ENCODE peak calls at places on chromosomes 1 and 21, in four cellular contexts. Y is lower lobe of right lung, M is kidney, N is mucosa of descending colon. L is an unnamed sample.

GRCh38 chr1:187051618-187052232 is 223.0 kb downstream of the PLA2G4A start:
- DNase-seq in N (peak; percentile 7), Y (no peak), M (no peak), L (no peak)

GRCh38 chr21:44285547-44285992 is at the start of gene AIRE:
- DNase-seq in N (no peak), M (peak; percentile 83), Y (no peak), L (no peak)

GRCh38 chr1:66237722-66238479 is 296.1 kb upstream of the SGIP1 start:
- DNase-seq in Y (no peak), N (no peak), M (no peak), L (no peak)

GRCh38 chr21:44450999-44451398 is 4.3 kb upstream of the LRRC3 start:
- DNase-seq in Y (no peak), M (peak; percentile 54), N (no peak), L (no peak)

GRCh38 chr21:38911523-38912354 is 106.0 kb downstream of the ETS2 start:
- DNase-seq in N (no peak), Y (no peak), M (no peak), L (no peak)

GRCh38 chr1:68623700-68624099 is 126.8 kb upstream of the DEPDC1 start:
- DNase-seq in M (no peak), N (no peak), Y (no peak), L (no peak)

GRCh38 chr1:90821793-90822359 is 104.8 kb upstream of the BARHL2 start:
- DNase-seq in N (no peak), M (no peak), Y (no peak), L (no peak)

GRCh38 chr21:31526040-31526439 is 133.5 kb upstream of the SOD1 start:
- DNase-seq in M (no peak), N (no peak), Y (no peak), L (no peak)

GRCh38 chr1:114286179-114286578 is 132.5 kb upstream of the SYT6 start:
- DNase-seq in Y (no peak), M (no peak), N (no peak), L (no peak)

GRCh38 chr1:238485906-238486219 is 595.1 kb upstream of the ZP4 start:
- DNase-seq in N (no peak), M (peak; percentile 21), Y (no peak), L (no peak)

GRCh38 chr1:224500802-224501201 is 66.2 kb upstream of the WDR26 start:
- DNase-seq in N (no peak), Y (no peak), M (no peak), L (no peak)

GRCh38 chr21:35940074-35940927 is 120.0 kb downstream of the SETD4 start:
- DNase-seq in Y (no peak), N (peak; percentile 57), M (no peak), L (no peak)

GRCh38 chr1:161727343-161727924 is 6.1 kb downstream of the FCRLB start:
- DNase-seq in N (peak; percentile 21), Y (no peak), M (no peak), L (no peak)

GRCh38 chr1:6638226-6638625 is 13.6 kb downstream of the THAP3 start:
- DNase-seq in M (peak; percentile 87), N (peak; percentile 46), Y (peak; percentile 62), L (no peak)

GRCh38 chr1:150572918-150573647 is 6.3 kb downstream of the MCL1 start:
- DNase-seq in Y (no peak), M (no peak), N (no peak), L (no peak)
- H3K4me3 ChIP-seq in Y (peak overlapping the region; percentile 96), M (peak overlapping the region; percentile 26), N (no peak overlapping the region), L (peak overlapping the region; percentile 88)

GRCh38 chr1:54378157-54378883 is 27.9 kb downstream of the SSBP3 start:
- DNase-seq in N (no peak), M (no peak), Y (no peak), L (no peak)

GRCh38 chr1:54375331-54376084 is 30.7 kb downstream of the SSBP3 start:
- DNase-seq in M (no peak), Y (no peak), N (no peak), L (no peak)

GRCh38 chr1:54374766-54375165 is 31.4 kb downstream of the SSBP3 start:
- DNase-seq in N (no peak), Y (no peak), M (no peak), L (no peak)

GRCh38 chr1:54377040-54377691 is 29.0 kb downstream of the SSBP3 start:
- DNase-seq in N (no peak), Y (no peak), M (no peak), L (peak; percentile 53)

DNA sequence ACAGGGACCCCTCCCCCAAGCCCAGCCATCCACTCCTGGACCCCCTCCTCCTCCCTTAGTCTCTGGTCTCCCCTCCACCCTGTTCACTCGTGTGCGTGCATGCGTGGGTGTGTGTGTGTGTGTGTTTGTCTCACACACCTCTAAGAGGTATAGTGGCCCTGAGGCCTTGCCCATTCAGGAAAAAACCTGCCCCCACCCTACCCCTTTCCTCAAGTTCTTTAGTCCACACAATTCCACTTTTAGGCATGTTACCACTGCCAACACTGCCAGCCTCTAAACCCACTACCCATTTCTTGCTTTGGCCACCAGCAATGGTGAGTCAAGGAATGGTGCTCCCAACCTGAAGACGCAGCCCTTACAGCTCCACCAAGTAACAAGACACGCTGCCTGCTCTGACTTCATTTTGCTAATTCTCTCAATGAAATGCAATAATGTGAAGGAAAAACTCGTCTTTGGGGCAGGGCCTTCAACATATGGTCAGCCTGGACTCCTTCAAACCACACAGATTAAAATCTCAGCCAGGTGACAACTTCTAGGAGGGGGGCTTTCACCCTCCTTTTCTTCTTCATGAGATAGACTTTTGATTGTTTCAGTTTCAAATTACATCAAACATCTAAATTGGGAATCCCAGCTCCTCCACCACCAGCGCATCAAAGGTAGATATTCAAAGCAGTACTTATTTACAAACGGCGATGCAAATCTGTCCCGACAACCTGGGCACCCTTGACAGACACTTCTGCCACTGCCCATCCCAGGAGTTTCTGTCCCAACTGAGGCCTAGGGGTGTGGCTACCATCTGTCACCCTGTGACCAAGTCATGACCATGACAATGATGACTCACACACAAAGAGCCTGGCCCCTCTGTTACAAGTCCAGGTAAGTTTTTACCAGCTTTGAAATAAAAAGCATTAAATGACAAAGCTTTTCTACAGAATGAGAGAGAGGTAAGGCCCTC is 29.8 kb downstream of the SSBP3 start:
- DNase-seq in M (no peak), Y (no peak), N (peak; percentile 41), L (no peak)
- H3K4me1 ChIP-seq in M (peaks cover 41% of the 10 kb centered on the region), Y (peaks cover 58% of the 10 kb centered on the region), N (peaks cover 23% of the 10 kb centered on the region), L (peaks cover 47% of the 10 kb centered on the region)

GRCh38 chr1:111988377-111988742 is 1.1 kb downstream of the KCND3 start:
- DNase-seq in N (no peak), Y (no peak), M (no peak), L (no peak)
- H3K4me3 ChIP-seq in N (no peak overlapping the region), Y (peak overlapping the region; percentile 59), M (no peak overlapping the region), L (peak overlapping the region; percentile 58)

DNA sequence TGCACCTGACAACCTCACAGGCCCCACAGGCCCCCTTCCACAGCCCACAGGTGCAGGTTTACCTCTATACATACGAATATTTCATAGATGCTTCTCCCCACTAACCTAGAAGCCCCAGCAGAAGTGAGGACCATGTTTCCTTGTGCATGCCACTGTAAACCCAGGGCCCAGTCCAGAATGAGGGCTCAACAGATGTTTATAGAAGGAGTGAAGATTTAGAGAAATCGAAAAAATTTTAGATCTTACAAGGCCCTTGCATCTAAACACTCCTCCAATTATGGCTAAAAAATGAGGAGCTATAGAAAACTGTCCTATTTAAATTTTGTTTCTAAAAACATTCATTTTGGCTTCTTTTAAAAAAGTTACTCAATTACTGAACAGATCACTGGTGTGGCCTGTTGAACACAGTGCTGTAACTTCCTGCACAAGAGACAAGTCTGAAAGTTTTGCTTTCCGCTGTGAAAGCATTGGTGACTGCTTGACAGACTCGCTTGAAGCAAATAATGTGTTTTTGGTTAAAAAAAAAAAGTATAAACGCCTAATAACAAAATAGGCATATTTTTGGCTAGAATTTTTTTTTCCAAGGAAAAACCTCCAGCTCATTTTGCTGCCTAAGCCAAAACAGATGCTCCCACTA is 1.2 kb downstream of the ABCB10 start:
- DNase-seq in M (no peak), Y (no peak), N (no peak), L (no peak)
- H3K4me1 ChIP-seq in M (no peaks in the 10 kb centered on the region), Y (peaks cover 28% of the 10 kb centered on the region), N (peaks cover 12% of the 10 kb centered on the region), L (peaks cover 19% of the 10 kb centered on the region)

GRCh38 chr1:67304023-67304422 is 3.6 kb upstream of the IL12RB2 start:
- DNase-seq in M (no peak), N (no peak), Y (no peak), L (no peak)

GRCh38 chr1:67308136-67308535 is 463 bp downstream of the IL12RB2 start:
- DNase-seq in Y (no peak), M (no peak), N (no peak), L (no peak)

GRCh38 chr1:67306547-67306946 is 1.1 kb upstream of the IL12RB2 start:
- DNase-seq in M (no peak), N (no peak), Y (no peak), L (no peak)

GRCh38 chr1:67312630-67313029 is 5.0 kb downstream of the IL12RB2 start:
- DNase-seq in M (no peak), N (no peak), Y (no peak), L (no peak)

GRCh38 chr1:67307251-67308060 is at the start of gene IL12RB2:
- DNase-seq in N (peak; percentile 19), Y (no peak), M (peak; percentile 67), L (peak; percentile 63)
- H3K4me3 ChIP-seq in N (no peak within 1 kb of the TSS), Y (peak within 1 kb of the TSS; percentile 53), M (peak within 1 kb of the TSS; percentile 68), L (peak within 1 kb of the TSS; percentile 46)

GRCh38 chr1:15698201-15698600 is 14.1 kb downstream of the PLEKHM2 start:
- DNase-seq in N (no peak), M (no peak), Y (no peak), L (no peak)

GRCh38 chr1:15702722-15703550 is 18.8 kb downstream of the PLEKHM2 start:
- DNase-seq in M (no peak), Y (no peak), N (peak; percentile 52), L (no peak)

GRCh38 chr1:15701784-15702183 is 17.7 kb downstream of the PLEKHM2 start:
- DNase-seq in N (no peak), Y (no peak), M (no peak), L (no peak)

GRCh38 chr1:15703562-15703961 is 19.4 kb downstream of the PLEKHM2 start:
- DNase-seq in N (peak; percentile 53), Y (peak; percentile 61), M (peak; percentile 94), L (peak; percentile 80)

DNA sequence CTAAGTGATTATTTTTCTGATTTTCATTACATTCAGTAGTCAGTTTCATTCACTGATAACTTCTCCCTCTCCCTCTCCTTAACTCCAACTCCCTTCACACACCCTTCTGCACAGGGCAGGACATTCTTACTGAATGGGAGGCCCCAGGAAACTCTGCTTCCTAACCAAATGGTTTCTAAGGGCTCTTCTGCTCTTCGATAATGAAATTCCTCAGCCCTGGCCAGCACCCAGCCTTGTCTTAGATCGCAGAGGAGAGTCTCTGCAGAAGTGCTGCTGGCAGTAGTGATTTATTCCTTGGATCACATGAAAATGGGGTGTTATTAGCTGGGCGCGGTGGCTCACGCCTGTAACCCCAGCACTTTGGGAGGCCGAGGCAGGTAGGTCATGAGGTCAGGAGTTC is 16.4 kb downstream of the PLEKHM2 start:
- DNase-seq in Y (no peak), N (no peak), M (no peak), L (peak; percentile 72)
- H3K4me1 ChIP-seq in Y (peaks cover 78% of the 10 kb centered on the region), N (no peaks in the 10 kb centered on the region), M (peaks cover 8% of the 10 kb centered on the region), L (peaks cover 68% of the 10 kb centered on the region)

DNA sequence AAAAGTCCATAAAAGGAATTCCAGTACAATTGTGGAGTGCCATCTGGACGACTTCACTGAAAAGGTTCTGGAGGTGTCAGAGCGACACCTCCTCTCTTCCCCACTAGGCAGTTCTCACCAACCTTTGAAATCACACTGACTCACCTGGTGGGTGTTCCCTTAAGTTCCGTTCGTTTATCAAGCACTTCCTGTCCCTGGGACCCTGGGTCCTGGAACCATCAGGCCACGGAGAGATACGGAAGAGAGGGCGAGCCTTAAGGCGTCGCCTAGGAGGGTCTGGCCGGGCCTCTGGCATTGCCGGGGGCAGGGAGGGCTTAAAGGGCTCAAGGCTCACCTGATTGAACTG is 318 bp downstream of the SPAG17 start:
- DNase-seq in N (no peak), M (no peak), Y (no peak), L (no peak)
- H3K4me3 ChIP-seq in N (no peak overlapping the region), M (peak overlapping the region; percentile 76), Y (peak overlapping the region; percentile 33), L (peak overlapping the region; percentile 34)

GRCh38 chr1:25710583-25711347 is 89.2 kb upstream of the SELENON start:
- DNase-seq in Y (no peak), M (no peak), N (no peak), L (no peak)
- H3K4me1 ChIP-seq in Y (peaks cover 35% of the 10 kb centered on the region), M (peaks cover 3% of the 10 kb centered on the region), N (no peaks in the 10 kb centered on the region), L (peaks cover 18% of the 10 kb centered on the region)